ENCODE peak calls at places on chromosome 4, in eight cellular contexts. Q is epithelial cell of esophagus, O is fibroblast of lung, C is AG04450, S is upper lobe of right lung, T is DND-41, X is MM.1S, U is WERI-Rb-1. D is an unnamed sample.

GRCh38 chr4:166941629-166942028 is 292.7 kb downstream of the SPOCK3 start:
- DNase-seq in S (no peak), X (no peak), U (no peak), C (no peak), O (peak; percentile 62), T (no peak), Q (peak; percentile 93), D (peak; percentile 1)

GRCh38 chr4:141430686-141431085 is 205.7 kb upstream of the IL15 start:
- DNase-seq in Q (no peak), T (no peak), O (no peak), U (no peak), C (no peak), S (no peak), X (no peak), D (no peak)

GRCh38 chr4:1752284-1753041 is 31.1 kb downstream of the TACC3 start:
- DNase-seq in X (no peak), C (no peak), Q (peak; percentile 65), S (peak; percentile 78), U (no peak), T (peak; percentile 32), O (no peak), D (peak; percentile 81)

GRCh38 chr4:118972167-118972566 is 83.5 kb downstream of the SYNPO2 start:
- DNase-seq in T (no peak), C (no peak), X (no peak), S (no peak), Q (no peak), O (no peak), U (no peak), D (no peak)

GRCh38 chr4:41365726-41366125 is 109.0 kb downstream of the UCHL1 start:
- DNase-seq in O (no peak), C (no peak), T (no peak), S (no peak), U (no peak), X (no peak), Q (no peak), D (no peak)

GRCh38 chr4:52197351-52197750 is 146.2 kb downstream of the SPATA18 start:
- DNase-seq in X (no peak), Q (no peak), C (no peak), T (no peak), O (no peak), S (no peak), U (no peak), D (no peak)

GRCh38 chr4:27276322-27277073 is 415.9 kb downstream of the STIM2 start:
- DNase-seq in O (peak; percentile 7), U (no peak), X (no peak), C (no peak), S (no peak), Q (no peak), T (no peak), D (no peak)

GRCh38 chr4:25792200-25792791 is 70.5 kb downstream of the SEL1L3 start:
- DNase-seq in T (peak; percentile 12), C (no peak), S (no peak), Q (peak; percentile 49), X (no peak), U (peak; percentile 68), O (peak; percentile 10), D (peak; percentile 20)

GRCh38 chr4:76802546-76803021 is 95.4 kb downstream of the SOWAHB start:
- DNase-seq in U (no peak), S (no peak), Q (no peak), T (no peak), C (no peak), X (no peak), O (peak; percentile 84), D (no peak)

GRCh38 chr4:130479020-130479419 is 1383.1 kb downstream of the C4orf33 start:
- DNase-seq in O (peak; percentile 8), X (no peak), S (no peak), C (no peak), Q (peak; percentile 78), U (no peak), T (no peak), D (no peak)

GRCh38 chr4:183438458-183439113 is 5.8 kb upstream of the CDKN2AIP start:
- DNase-seq in X (no peak), C (peak; percentile 65), U (no peak), O (peak; percentile 95), Q (peak; percentile 99), T (no peak), S (no peak), D (no peak)

GRCh38 chr4:84436812-84437211 is 62.3 kb downstream of the NKX6-1 start:
- DNase-seq in Q (no peak), T (no peak), U (no peak), S (no peak), C (no peak), X (no peak), O (no peak), D (no peak)

GRCh38 chr4:140567722-140568121 is 1.0 kb downstream of the UCP1 start:
- DNase-seq in X (no peak), C (no peak), Q (peak; percentile 24), U (peak; percentile 57), S (no peak), O (peak; percentile 12), T (no peak), D (peak; percentile 4)

GRCh38 chr4:47011189-47011518 is 17.8 kb upstream of the GABRA4 start:
- DNase-seq in U (no peak), S (no peak), C (no peak), T (peak; percentile 49), Q (no peak), X (no peak), O (no peak), D (peak; percentile 24)

GRCh38 chr4:133148690-133149363 is at the start of gene PCDH10:
- DNase-seq in O (peak; percentile 94), C (peak; percentile 87), X (peak; percentile 91), U (peak; percentile 98), S (peak; percentile 90), T (peak; percentile 32), Q (peak; percentile 93), D (peak; percentile 56)

GRCh38 chr4:164012396-164013027 is 518.0 kb downstream of the TMA16 start:
- DNase-seq in O (peak; percentile 34), Q (peak; percentile 65), S (no peak), U (peak; percentile 77), C (no peak), T (peak; percentile 16), X (peak; percentile 33), D (peak; percentile 9)

GRCh38 chr4:18882468-18882867 is 860.9 kb upstream of the LCORL start:
- DNase-seq in U (no peak), T (no peak), Q (peak; percentile 75), C (peak; percentile 34), O (peak; percentile 93), X (no peak), S (no peak), D (no peak)

GRCh38 chr4:169010125-169011023 is at the start of gene CBR4:
- DNase-seq in S (peak; percentile 99), O (peak; percentile 99), Q (peak; percentile 99), X (peak; percentile 99), C (peak; percentile 96), T (peak; percentile 97), U (peak; percentile 99), D (peak; percentile 98)
- TF ChIP-seq CTCF in S (peak; percentile 45), O (peak; percentile 40), Q (peak; percentile 43), X (peak; percentile 22), C (peak; percentile 43), T (peak; percentile 55), U (peak; percentile 40), D (peak; percentile 8)

DNA sequence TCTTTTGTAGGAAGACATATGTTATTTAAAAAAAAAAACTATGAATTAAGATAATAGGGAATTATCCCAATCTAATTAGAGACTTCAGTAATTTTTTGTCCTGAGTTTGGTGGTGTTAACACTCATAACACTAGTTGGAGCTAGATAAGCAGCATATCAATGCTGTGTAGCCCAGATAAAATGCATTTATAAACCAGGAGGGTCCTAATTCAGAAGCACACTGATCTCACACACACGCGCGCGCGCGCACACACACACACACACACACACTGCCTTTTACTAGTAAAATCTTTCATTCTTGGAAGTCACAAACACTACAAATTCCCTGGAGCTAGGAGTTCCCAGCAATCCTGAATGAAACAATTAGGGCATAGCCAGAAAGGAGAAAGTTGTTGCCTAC is 3.2 kb downstream of the UNC5C start:
- DNase-seq in S (no peak), Q (no peak), T (no peak), U (no peak), O (no peak), C (no peak), X (no peak), D (no peak)
- TF ChIP-seq CTCF in S (no peak), Q (no peak), T (no peak), U (no peak), O (no peak), C (no peak), X (no peak), D (no peak)

GRCh38 chr4:12110607-12111006 is 681.9 kb upstream of the HS3ST1 start:
- DNase-seq in U (no peak), T (no peak), O (no peak), Q (no peak), X (no peak), C (no peak), S (no peak), D (no peak)
- TF ChIP-seq CTCF in U (no peak), T (no peak), O (no peak), Q (no peak), X (no peak), C (no peak), S (no peak), D (no peak)

GRCh38 chr4:113094802-113095201 is 45.3 kb downstream of the ANK2 start:
- DNase-seq in T (no peak), U (no peak), Q (peak; percentile 29), O (peak; percentile 12), X (no peak), S (no peak), C (no peak), D (no peak)
- TF ChIP-seq CTCF in T (peak; percentile 59), U (peak; percentile 69), Q (peak; percentile 80), O (peak; percentile 59), X (peak; percentile 65), S (peak; percentile 46), C (peak; percentile 55), D (peak; percentile 47)

GRCh38 chr4:73970945-73971344 is 10.9 kb downstream of the PF4 start:
- DNase-seq in S (no peak), C (no peak), Q (no peak), O (no peak), U (no peak), X (no peak), T (no peak), D (no peak)

GRCh38 chr4:73970011-73970410 is 11.8 kb downstream of the PF4 start:
- DNase-seq in U (no peak), C (no peak), X (no peak), O (no peak), S (no peak), T (no peak), Q (no peak), D (no peak)

GRCh38 chr4:73967891-73968290 is 13.9 kb downstream of the PF4 start:
- DNase-seq in U (no peak), T (no peak), Q (no peak), S (no peak), O (no peak), C (no peak), X (no peak), D (no peak)

GRCh38 chr4:73962724-73963123 is 19.1 kb downstream of the PF4 start:
- DNase-seq in Q (no peak), U (no peak), X (no peak), T (no peak), C (no peak), S (no peak), O (no peak), D (no peak)

GRCh38 chr4:73964862-73965611 is 16.8 kb downstream of the PF4 start:
- DNase-seq in S (peak; percentile 65), U (peak; percentile 86), C (no peak), X (no peak), T (no peak), O (no peak), Q (peak; percentile 41), D (no peak)
- TF ChIP-seq CTCF in S (peak; percentile 26), U (peak; percentile 87), C (peak; percentile 45), X (peak; percentile 6), T (no peak), O (peak; percentile 22), Q (peak; percentile 34), D (no peak)

D was measured in activated CD8-positive, alpha-beta T cell treated with anti-CD3 and anti-CD28 coated beads for 36 hours.